ENCODE peak calls at places on chromosomes 4 and X, in six cellular contexts. V is stimulated activated CD4-positive, alpha-beta T cell treated with anti-CD3 and anti-CD28 coated beads, Interleukin-15, amount 100 ng/mL, for 24 hours; C is NCI-H1105 treated with DMSO at 0.1 percent for 48 hours; A is NCI-H774; E is globus pallidus; N is uterus. Q is an unnamed sample.

GRCh38 chr4:3243066-3243775 is 5.7 kb upstream of the MSANTD1 start:
- DNase-seq in C (no peak), V (no peak), N (no peak), A (no peak), E (no peak), Q (no peak)

GRCh38 chr4:11966782-11967181 is 538.1 kb upstream of the HS3ST1 start:
- DNase-seq in E (no peak), A (no peak), N (no peak), V (no peak), C (no peak), Q (no peak)

GRCh38 chr4:7089211-7089964 is 21.5 kb upstream of the GRPEL1 start:
- DNase-seq in N (peak), V (no peak), E (no peak), A (no peak), C (no peak), Q (no peak)

GRCh38 chrX:22177950-22178349 is 94.8 kb upstream of the CBLL2 start:
- DNase-seq in N (no peak), A (no peak), V (no peak), C (no peak), E (no peak), Q (no peak)

GRCh38 chr4:142095886-142096605 is 459.7 kb downstream of the IL15 start:
- DNase-seq in A (peak), V (no peak), C (peak), E (no peak), N (peak), Q (no peak)

GRCh38 chr4:84159767-84160166 is 339.3 kb downstream of the NKX6-1 start:
- DNase-seq in V (no peak), N (no peak), C (no peak), E (no peak), A (no peak), Q (no peak)

GRCh38 chr4:146545102-146545501 is 23.4 kb upstream of the SLC10A7 start:
- DNase-seq in C (no peak), V (no peak), N (no peak), E (no peak), A (no peak), Q (no peak)

GRCh38 chrX:29662101-29662500 is 553.3 kb upstream of the MAGEB2 start:
- DNase-seq in V (no peak), A (no peak), E (no peak), C (no peak), N (no peak), Q (no peak)